ENCODE peak calls at places on chromosomes 6 and 20, in four cellular contexts. V, L, U and T are unnamed samples.

GRCh38 chr6:16723833-16724232 is 37.4 kb downstream of the ATXN1 start:
- DNase-seq in V (peak), L (peak), U (no peak), T (no peak)

GRCh38 chr6:131635384-131636340 is 1.4 kb upstream of the ENPP3 start:
- DNase-seq in V (no peak), U (no peak), L (no peak), T (no peak)

GRCh38 chr20:37315293-37316110 is 26.0 kb downstream of the MANBAL start:
- DNase-seq in V (no peak), L (peak), U (no peak), T (peak)

GRCh38 chr20:50346372-50347347 is 156.0 kb downstream of the CEBPB start:
- DNase-seq in V (peak), U (no peak), L (peak), T (peak)

GRCh38 chr20:3330046-3330741 is 77.3 kb downstream of the DNAAF9 start:
- DNase-seq in L (peak), V (no peak), U (no peak), T (no peak)

GRCh38 chr20:1086273-1087213 is 31.9 kb upstream of the PSMF1 start:
- DNase-seq in L (no peak), V (no peak), U (no peak), T (no peak)

GRCh38 chr20:58131581-58132142 is 96.8 kb downstream of the ANKRD60 start:
- DNase-seq in L (peak), U (no peak), V (peak), T (no peak)

GRCh38 chr6:78910611-78911134 is 43.3 kb downstream of the IRAK1BP1 start:
- DNase-seq in L (peak), V (no peak), U (peak), T (no peak)

GRCh38 chr6:161443868-161444267 is 170.0 kb upstream of the AGPAT4 start:
- DNase-seq in L (peak), V (no peak), U (peak), T (no peak)

GRCh38 chr20:61957961-61958715 is 107.5 kb downstream of the TAF4 start:
- DNase-seq in L (no peak), V (no peak), U (no peak), T (no peak)